ENCODE peak calls at places on chromosome X, in four cellular contexts. U is ovary; X is left ventricle myocardium inferior; M is CD4-positive, CD25-positive, alpha-beta regulatory T cell. K is an unnamed sample.

GRCh38 chrX:107675823-107676555 is 47.7 kb downstream of the PRPS1 start:
- DNase-seq in M (peak), U (no peak), X (no peak), K (no peak)

GRCh38 chrX:135345328-135345645 is 36.0 kb downstream of the ETDC start:
- DNase-seq in X (peak), M (no peak), U (peak), K (no peak)

GRCh38 chrX:1397001-1397400 is 5.1 kb upstream of the SLC25A6 start:
- DNase-seq in M (no peak), X (peak), U (peak), K (no peak)

GRCh38 chrX:47483310-47484268 is 567 bp upstream of the ZNF41 start:
- DNase-seq in X (peak), U (peak), M (peak), K (no peak)

GRCh38 chrX:55593756-55594257 is 29.4 kb upstream of the FOXR2 start:
- DNase-seq in X (no peak), U (no peak), M (no peak), K (no peak)

GRCh38 chrX:140505421-140506337 is 810 bp upstream of the SOX3 start:
- DNase-seq in X (no peak), U (no peak), M (no peak), K (no peak)

GRCh38 chrX:24341795-24342194 is 18.6 kb upstream of the SUPT20HL1 start:
- DNase-seq in U (no peak), X (no peak), M (no peak), K (no peak)

GRCh38 chrX:329291-329910 is 10.8 kb upstream of the GTPBP6 start:
- DNase-seq in X (peak), M (no peak), U (peak), K (no peak)

GRCh38 chrX:68571292-68572256 is 72.7 kb downstream of the YIPF6 start:
- DNase-seq in U (no peak), M (peak), X (no peak), K (no peak)

GRCh38 chrX:118666521-118666920 is 60.9 kb upstream of the IL13RA1 start:
- DNase-seq in M (no peak), U (no peak), X (no peak), K (no peak)

GRCh38 chrX:50161143-50161542 is 39.7 kb downstream of the AKAP4 start:
- DNase-seq in X (no peak), U (no peak), M (no peak), K (no peak)

GRCh38 chrX:24347871-24348270 is 12.6 kb upstream of the SUPT20HL1 start:
- DNase-seq in M (no peak), X (no peak), U (no peak), K (no peak)

GRCh38 chrX:44733931-44734330 is 109.9 kb upstream of the DUSP21 start:
- DNase-seq in X (no peak), U (no peak), M (no peak), K (no peak)

GRCh38 chrX:150192846-150193245 is 170.3 kb upstream of the MAMLD1 start:
- DNase-seq in M (no peak), X (no peak), U (no peak), K (no peak)

GRCh38 chrX:49915352-49916222 is 6.8 kb upstream of the CLCN5 start:
- DNase-seq in M (peak), U (no peak), X (no peak), K (peak)

GRCh38 chrX:118839334-118839958 is 15.8 kb downstream of the ZCCHC12 start:
- DNase-seq in M (peak), U (peak), X (peak), K (no peak)

GRCh38 chrX:51802917-51803688 is 59.9 kb downstream of the GSPT2 start:
- DNase-seq in X (peak), U (peak), M (peak), K (peak)

GRCh38 chrX:51804741-51805140 is 61.5 kb downstream of the GSPT2 start:
- DNase-seq in X (no peak), U (no peak), M (no peak), K (no peak)

GRCh38 chrX:51798701-51799100 is 55.5 kb downstream of the GSPT2 start:
- DNase-seq in U (no peak), X (no peak), M (no peak), K (no peak)

DNA sequence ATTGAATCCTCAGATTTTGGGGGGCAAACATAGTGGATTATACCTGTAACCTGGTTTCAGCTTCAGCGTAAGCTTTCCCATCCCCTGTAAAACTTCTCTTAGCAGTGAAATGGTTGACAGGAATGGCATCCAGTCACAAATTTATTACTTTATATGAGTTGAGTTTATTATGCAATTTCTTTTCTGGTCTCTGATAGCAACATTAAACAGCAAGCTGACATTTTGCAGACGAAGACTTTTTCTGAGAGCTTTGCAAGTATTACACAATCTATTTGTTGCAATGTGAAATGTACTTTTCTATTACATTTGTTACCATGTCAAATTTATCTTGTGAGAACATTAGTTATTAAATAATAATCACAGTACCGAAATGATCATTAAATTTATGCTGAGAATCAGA is 60.6 kb downstream of the GSPT2 start:
- DNase-seq in U (no peak), M (no peak), X (no peak), K (no peak)
- H3K4me3 ChIP-seq in U (no peak), M (peak), X (peak), K (peak)

GRCh38 chrX:53280316-53280702 is 1.1 kb downstream of the IQSEC2 start:
- DNase-seq in U (no peak), M (no peak), X (no peak), K (no peak)

GRCh38 chrX:53279296-53280237 is 1.8 kb downstream of the IQSEC2 start:
- DNase-seq in X (no peak), U (no peak), M (no peak), K (no peak)

GRCh38 chrX:53282313-53282712 is 929 bp upstream of the IQSEC2 start:
- DNase-seq in M (no peak), X (no peak), U (peak), K (no peak)

GRCh38 chrX:53283099-53283498 is 1.7 kb upstream of the IQSEC2 start:
- DNase-seq in X (no peak), M (no peak), U (no peak), K (no peak)

DNA sequence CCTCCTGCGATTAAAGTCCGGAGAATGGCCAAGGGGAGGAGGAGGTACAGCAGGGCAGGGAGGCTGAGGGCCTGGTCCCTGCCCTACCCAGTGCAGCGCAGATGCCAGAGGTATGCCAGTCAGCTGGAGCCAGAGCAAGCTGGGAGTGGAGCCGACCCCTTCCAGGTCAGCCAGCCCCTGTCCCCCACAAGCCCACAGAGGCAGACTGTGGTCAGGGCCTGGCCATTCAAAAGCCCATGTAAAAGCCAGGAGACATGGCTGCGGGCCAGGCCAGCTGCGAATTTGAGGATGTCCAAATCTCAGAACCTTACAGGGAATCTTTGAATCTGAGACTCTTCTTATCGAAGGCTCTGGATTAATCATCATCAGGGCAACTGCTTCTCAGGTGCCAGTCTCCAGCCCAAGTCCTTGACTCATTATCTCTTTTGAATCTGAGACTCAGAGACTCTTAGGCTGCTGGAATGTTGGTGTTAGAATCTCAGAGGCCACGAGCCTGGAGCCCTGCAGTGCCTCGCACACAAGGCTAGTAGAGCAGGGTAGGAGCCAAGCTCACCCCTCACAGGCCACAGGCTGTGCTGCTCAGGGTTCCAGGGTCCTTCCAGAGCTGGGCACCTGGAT is 572 bp downstream of the IQSEC2 start:
- DNase-seq in X (peak), M (no peak), U (peak), K (no peak)
- H3K4me3 ChIP-seq in X (peak), M (no peak), U (peak), K (no peak)

GRCh38 chrX:17656035-17656418 is 81.3 kb upstream of the SCML1 start:
- DNase-seq in U (peak), X (no peak), M (no peak), K (no peak)
- H3K4me3 ChIP-seq in U (peak), X (peak), M (peak), K (no peak)

GRCh38 chrX:154039577-154039976 is 19.9 kb upstream of the IRAK1 start:
- DNase-seq in M (no peak), U (peak), X (no peak), K (no peak)
- H3K4me3 ChIP-seq in M (no peak), U (no peak), X (no peak), K (no peak)

GRCh38 chrX:152139589-152139988 is 1.2 kb upstream of the MAGEA10 start:
- DNase-seq in U (no peak), X (no peak), M (no peak), K (no peak)
- H3K4me3 ChIP-seq in U (no peak), X (no peak), M (no peak), K (no peak)

DNA sequence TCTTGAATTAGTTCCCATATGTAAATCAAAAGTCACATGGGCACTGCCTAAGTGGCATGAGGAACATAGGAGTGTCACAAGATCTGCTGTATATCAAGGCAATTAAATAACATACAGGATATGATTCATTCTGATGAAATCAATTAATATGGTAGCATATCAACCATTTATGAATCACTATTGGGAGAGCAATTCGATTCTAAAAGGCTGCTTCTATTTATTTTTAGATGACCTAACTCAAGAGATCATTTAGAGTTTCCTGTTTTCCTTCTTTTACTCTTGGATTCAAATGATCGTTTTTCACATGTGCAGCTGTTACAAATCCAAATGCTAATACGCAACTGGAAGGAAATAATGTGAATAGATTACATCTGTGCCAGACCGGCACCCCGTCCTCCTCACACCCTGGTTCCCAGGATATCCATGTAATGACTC is 81.9 kb downstream of the HCCS start:
- DNase-seq in X (no peak), U (no peak), M (no peak), K (no peak)
- H3K4me3 ChIP-seq in X (no peak), U (no peak), M (no peak), K (no peak)

GRCh38 chrX:113274345-113274744 is 433.7 kb upstream of the AMOT start:
- DNase-seq in M (no peak), X (no peak), U (no peak), K (no peak)
- H3K4me3 ChIP-seq in M (no peak), X (no peak), U (no peak), K (no peak)

DNA sequence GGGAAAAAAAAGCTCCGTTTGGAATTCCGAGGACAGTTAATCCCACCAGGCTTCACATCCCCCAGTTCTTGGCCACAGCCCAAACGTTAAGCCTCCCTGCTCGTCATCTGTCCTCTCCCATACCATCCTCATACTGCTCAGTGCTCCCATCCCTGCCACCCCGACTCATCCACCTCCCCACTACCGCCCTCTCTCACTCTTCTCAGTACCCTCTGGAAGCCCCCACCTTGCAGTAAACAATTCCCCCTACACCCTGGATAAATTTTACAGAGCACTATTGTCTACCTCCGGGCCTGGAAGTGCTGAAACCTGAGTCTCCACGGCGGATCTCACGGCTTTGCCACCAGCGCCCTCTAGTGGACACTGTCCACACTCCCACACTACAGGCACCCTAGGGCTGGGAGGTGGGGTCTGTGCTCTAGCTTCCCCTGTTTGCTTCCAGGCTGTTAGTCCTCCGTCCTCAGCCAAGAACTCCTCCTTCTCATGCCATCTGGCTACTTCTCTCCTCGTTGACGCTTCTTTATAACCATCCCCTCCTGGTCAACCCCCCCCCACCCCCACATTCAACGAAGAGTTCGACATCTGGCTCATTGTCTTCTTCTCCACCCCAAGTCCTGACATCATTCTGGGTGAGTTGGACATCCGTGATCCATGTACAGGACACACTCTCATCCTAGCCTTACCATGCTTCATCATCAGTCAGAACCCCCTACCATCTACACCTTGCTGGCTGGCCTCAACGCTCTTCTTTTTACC is 54.5 kb downstream of the RTL9 start:
- DNase-seq in X (peak), U (peak), M (peak), K (peak)
- H3K4me3 ChIP-seq in X (peak), U (no peak), M (no peak), K (no peak)

GRCh38 chrX:53281321-53281822 is at the start of gene IQSEC2:
- DNase-seq in X (peak), M (no peak), U (peak), K (no peak)
- H3K4me3 ChIP-seq in X (peak), M (no peak), U (peak), K (no peak)